ENCODE peak calls at places on chromosomes 6 and 20, in nine cellular contexts. One of them, this sample, is unnamed.

GRCh38 chr20:37398750-37399621 is 53.0 kb downstream of the SRC start:
- DNase-seq in A549: peak
- DNase-seq in stomach: no peak
- DNase-seq in heart left ventricle: no peak
- DNase-seq in uterus: no peak
- DNase-seq in spleen: no peak
- DNase-seq in breast epithelium: no peak
- DNase-seq in GM12891: no peak
- DNase-seq in lower leg skin: no peak
- DNase-seq in this sample: no peak

GRCh38 chr6:41562633-41562975 is 16.4 kb downstream of the FOXP4 start:
- DNase-seq in A549: no peak
- DNase-seq in uterus: no peak
- DNase-seq in GM12891: no peak
- DNase-seq in spleen: no peak
- DNase-seq in stomach: no peak
- DNase-seq in heart left ventricle: no peak
- DNase-seq in breast epithelium: no peak
- DNase-seq in lower leg skin: no peak
- DNase-seq in this sample: no peak

GRCh38 chr6:163536770-163537169 is 122.3 kb downstream of the QKI start:
- DNase-seq in GM12891: no peak
- DNase-seq in lower leg skin: no peak
- DNase-seq in spleen: no peak
- DNase-seq in breast epithelium: no peak
- DNase-seq in stomach: no peak
- DNase-seq in A549: peak
- DNase-seq in heart left ventricle: no peak
- DNase-seq in uterus: no peak
- DNase-seq in this sample: peak

GRCh38 chr6:108609276-108609769 is 48.6 kb downstream of the FOXO3 start:
- DNase-seq in breast epithelium: no peak
- DNase-seq in lower leg skin: no peak
- DNase-seq in GM12891: no peak
- DNase-seq in uterus: no peak
- DNase-seq in A549: no peak
- DNase-seq in stomach: no peak
- DNase-seq in spleen: no peak
- DNase-seq in heart left ventricle: no peak
- DNase-seq in this sample: no peak

GRCh38 chr20:47233333-47234188 is 122.9 kb downstream of the ZMYND8 start:
- DNase-seq in lower leg skin: no peak
- DNase-seq in uterus: no peak
- DNase-seq in stomach: no peak
- DNase-seq in heart left ventricle: no peak
- DNase-seq in spleen: no peak
- DNase-seq in breast epithelium: no peak
- DNase-seq in A549: no peak
- DNase-seq in GM12891: no peak
- DNase-seq in this sample: no peak

GRCh38 chr6:129429953-129430352 is 280.0 kb downstream of the ARHGAP18 start:
- DNase-seq in A549: no peak
- DNase-seq in GM12891: no peak
- DNase-seq in uterus: no peak
- DNase-seq in lower leg skin: no peak
- DNase-seq in heart left ventricle: no peak
- DNase-seq in stomach: no peak
- DNase-seq in spleen: no peak
- DNase-seq in breast epithelium: no peak
- DNase-seq in this sample: no peak

GRCh38 chr20:53959849-53960585 is 110.4 kb downstream of the BCAS1 start:
- DNase-seq in spleen: no peak
- DNase-seq in heart left ventricle: no peak
- DNase-seq in breast epithelium: no peak
- DNase-seq in stomach: no peak
- DNase-seq in GM12891: no peak
- DNase-seq in A549: peak
- DNase-seq in lower leg skin: peak
- DNase-seq in uterus: no peak
- DNase-seq in this sample: no peak

GRCh38 chr6:104604643-104605042 is 255.1 kb downstream of the HACE1 start:
- DNase-seq in heart left ventricle: no peak
- DNase-seq in stomach: no peak
- DNase-seq in lower leg skin: no peak
- DNase-seq in A549: no peak
- DNase-seq in breast epithelium: no peak
- DNase-seq in uterus: no peak
- DNase-seq in GM12891: no peak
- DNase-seq in spleen: no peak
- DNase-seq in this sample: no peak

GRCh38 chr6:49409951-49410542 is 53.0 kb downstream of the MMUT start:
- DNase-seq in heart left ventricle: peak
- DNase-seq in stomach: peak
- DNase-seq in breast epithelium: peak
- DNase-seq in GM12891: peak
- DNase-seq in lower leg skin: peak
- DNase-seq in spleen: no peak
- DNase-seq in A549: peak
- DNase-seq in uterus: peak
- DNase-seq in this sample: peak

GRCh38 chr6:113632220-113632864 is 224.8 kb upstream of the MARCKS start:
- DNase-seq in spleen: no peak
- DNase-seq in uterus: no peak
- DNase-seq in A549: peak
- DNase-seq in heart left ventricle: peak
- DNase-seq in GM12891: no peak
- DNase-seq in lower leg skin: peak
- DNase-seq in breast epithelium: no peak
- DNase-seq in stomach: peak
- DNase-seq in this sample: no peak

GRCh38 chr6:142833054-142833453 is 111.9 kb downstream of the HIVEP2 start:
- DNase-seq in stomach: no peak
- DNase-seq in spleen: no peak
- DNase-seq in uterus: no peak
- DNase-seq in A549: peak
- DNase-seq in breast epithelium: no peak
- DNase-seq in GM12891: no peak
- DNase-seq in lower leg skin: no peak
- DNase-seq in heart left ventricle: no peak
- DNase-seq in this sample: no peak

GRCh38 chr6:43395822-43396221 is 26.4 kb upstream of the ZNF318 start:
- DNase-seq in lower leg skin: no peak
- DNase-seq in breast epithelium: no peak
- DNase-seq in spleen: no peak
- DNase-seq in A549: no peak
- DNase-seq in heart left ventricle: peak
- DNase-seq in uterus: no peak
- DNase-seq in GM12891: no peak
- DNase-seq in stomach: no peak
- DNase-seq in this sample: no peak

DNA sequence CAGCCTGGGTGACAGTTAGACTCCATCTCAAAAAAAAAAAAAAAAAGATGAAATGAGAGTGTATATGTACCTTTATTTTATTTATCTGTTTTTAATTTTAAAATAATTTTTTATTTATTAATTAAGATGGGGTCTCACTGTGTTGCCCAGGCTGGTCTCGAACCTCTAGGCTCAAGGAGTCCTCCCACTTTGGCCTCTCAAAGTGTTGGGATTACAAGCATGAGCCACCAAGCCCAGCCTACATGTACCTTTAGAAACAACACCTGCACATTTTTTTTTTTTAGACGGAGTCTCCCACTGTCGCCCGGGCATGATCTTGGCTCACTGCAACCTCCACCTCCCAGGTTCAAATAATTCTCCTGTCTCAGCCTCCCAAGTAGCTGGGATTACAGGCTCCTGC is 12.1 kb upstream of the PARD6B start:
- DNase-seq in GM12891: no peak
- DNase-seq in lower leg skin: no peak
- DNase-seq in stomach: no peak
- DNase-seq in breast epithelium: no peak
- DNase-seq in A549: no peak
- DNase-seq in spleen: no peak
- DNase-seq in heart left ventricle: no peak
- DNase-seq in uterus: no peak
- DNase-seq in this sample: no peak
- TF ChIP-seq POLR2A in GM12891: no peak
- TF ChIP-seq POLR2A in lower leg skin: no peak
- TF ChIP-seq POLR2A in stomach: no peak
- TF ChIP-seq POLR2A in breast epithelium: no peak
- TF ChIP-seq POLR2A in A549: no peak
- TF ChIP-seq POLR2A in spleen: no peak
- TF ChIP-seq POLR2A in heart left ventricle: no peak
- TF ChIP-seq POLR2A in uterus: no peak
- TF ChIP-seq POLR2A in this sample: no peak

DNA sequence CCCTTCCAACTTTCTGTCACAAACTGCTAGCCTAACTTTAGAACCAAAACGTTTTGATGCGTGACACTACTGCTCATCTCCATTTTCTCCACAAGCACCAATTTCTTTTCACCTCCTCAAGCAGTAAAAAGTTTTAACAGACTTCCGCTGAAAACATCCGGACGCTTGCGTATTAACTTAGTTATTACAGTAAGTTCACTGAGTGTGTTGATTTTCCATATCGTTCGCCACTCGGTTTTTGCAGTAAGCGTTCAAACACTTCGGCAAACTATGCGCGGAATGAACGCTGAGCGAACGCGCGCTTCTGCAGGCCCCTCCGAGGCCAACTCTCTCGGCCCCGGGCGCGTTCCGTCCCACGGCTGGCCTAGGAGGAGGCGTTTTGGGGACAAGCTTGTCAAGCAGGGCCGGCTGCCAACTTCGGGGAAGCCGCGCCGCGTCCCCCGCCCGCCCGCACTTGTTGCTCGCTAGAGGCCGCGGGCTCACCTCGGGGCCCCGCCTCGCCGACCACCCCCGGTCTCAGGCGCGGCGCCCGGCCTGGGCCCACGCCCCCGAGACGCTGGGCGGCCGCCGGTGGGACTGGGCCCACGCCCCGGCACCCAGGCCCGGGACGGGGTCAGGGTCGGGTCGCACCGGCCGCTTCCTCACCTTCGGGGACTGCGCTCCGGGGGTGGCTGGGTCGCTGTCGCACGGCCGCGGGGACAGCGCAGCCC is 945 bp downstream of the PHF10 start:
- DNase-seq in heart left ventricle: peak
- DNase-seq in stomach: peak
- DNase-seq in uterus: peak
- DNase-seq in A549: peak
- DNase-seq in GM12891: peak
- DNase-seq in lower leg skin: peak
- DNase-seq in breast epithelium: peak
- DNase-seq in spleen: peak
- DNase-seq in this sample: peak
- TF ChIP-seq POLR2A in heart left ventricle: no peak
- TF ChIP-seq POLR2A in stomach: no peak
- TF ChIP-seq POLR2A in uterus: peak
- TF ChIP-seq POLR2A in A549: no peak
- TF ChIP-seq POLR2A in GM12891: no peak
- TF ChIP-seq POLR2A in lower leg skin: no peak
- TF ChIP-seq POLR2A in breast epithelium: no peak
- TF ChIP-seq POLR2A in spleen: no peak
- TF ChIP-seq POLR2A in this sample: peak

DNA sequence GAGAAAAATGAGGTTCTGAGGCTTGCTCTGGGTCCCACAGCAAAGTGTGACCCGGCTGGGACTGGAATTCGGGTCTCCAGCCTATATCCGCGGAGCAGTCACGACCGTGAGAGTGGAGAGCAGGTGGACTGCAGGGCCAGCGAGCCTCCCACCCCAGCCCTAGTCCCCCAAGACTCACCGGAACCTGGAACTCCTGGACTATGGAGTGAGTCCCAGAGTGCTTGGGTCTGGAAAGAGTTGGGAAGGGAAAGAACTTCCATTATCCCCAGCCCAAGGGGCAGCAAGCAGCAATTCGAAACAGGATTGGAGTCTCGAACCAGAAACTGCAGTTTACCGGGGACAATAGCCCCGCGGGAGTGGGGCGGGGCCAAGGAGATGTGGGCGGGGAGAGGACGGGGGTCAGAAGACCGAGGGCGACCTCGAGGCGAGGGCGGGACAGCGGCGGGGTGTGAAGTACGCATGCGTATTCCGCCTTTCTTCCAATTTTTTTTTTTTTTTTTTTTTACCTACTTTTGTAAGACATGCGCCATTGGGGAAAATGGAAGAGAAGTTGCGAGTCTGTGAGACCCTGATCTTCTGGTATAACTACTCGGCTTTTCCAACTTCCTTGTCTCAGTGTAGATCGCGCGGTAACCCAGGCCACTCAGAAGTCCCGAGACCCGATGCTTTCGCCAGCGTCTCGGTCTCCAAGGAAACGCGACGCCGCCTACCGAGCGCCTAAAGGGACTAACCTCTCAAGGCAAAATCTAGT is at the start of gene C20orf96:
- DNase-seq in uterus: peak
- DNase-seq in breast epithelium: peak
- DNase-seq in lower leg skin: peak
- DNase-seq in GM12891: peak
- DNase-seq in stomach: peak
- DNase-seq in A549: peak
- DNase-seq in spleen: peak
- DNase-seq in heart left ventricle: peak
- DNase-seq in this sample: peak
- TF ChIP-seq POLR2A in uterus: no peak
- TF ChIP-seq POLR2A in breast epithelium: no peak
- TF ChIP-seq POLR2A in lower leg skin: no peak
- TF ChIP-seq POLR2A in GM12891: peak
- TF ChIP-seq POLR2A in stomach: no peak
- TF ChIP-seq POLR2A in A549: peak
- TF ChIP-seq POLR2A in spleen: no peak
- TF ChIP-seq POLR2A in heart left ventricle: no peak
- TF ChIP-seq POLR2A in this sample: peak

GRCh38 chr6:160990847-160991410 is 640 bp upstream of the MAP3K4 start:
- DNase-seq in breast epithelium: no peak
- DNase-seq in GM12891: no peak
- DNase-seq in heart left ventricle: no peak
- DNase-seq in lower leg skin: no peak
- DNase-seq in spleen: no peak
- DNase-seq in A549: no peak
- DNase-seq in uterus: no peak
- DNase-seq in stomach: no peak
- DNase-seq in this sample: no peak

GRCh38 chr6:160996316-160996715 is 4.7 kb downstream of the MAP3K4 start:
- DNase-seq in GM12891: no peak
- DNase-seq in heart left ventricle: no peak
- DNase-seq in spleen: no peak
- DNase-seq in stomach: no peak
- DNase-seq in breast epithelium: no peak
- DNase-seq in uterus: no peak
- DNase-seq in lower leg skin: no peak
- DNase-seq in A549: no peak
- DNase-seq in this sample: no peak

GRCh38 chr6:160995271-160995670 is 3.7 kb downstream of the MAP3K4 start:
- DNase-seq in spleen: no peak
- DNase-seq in uterus: no peak
- DNase-seq in lower leg skin: no peak
- DNase-seq in A549: no peak
- DNase-seq in stomach: no peak
- DNase-seq in heart left ventricle: no peak
- DNase-seq in breast epithelium: no peak
- DNase-seq in GM12891: no peak
- DNase-seq in this sample: no peak

GRCh38 chr6:160991411-160992322 is at the start of gene MAP3K4:
- DNase-seq in spleen: peak
- DNase-seq in lower leg skin: peak
- DNase-seq in uterus: peak
- DNase-seq in A549: peak
- DNase-seq in GM12891: peak
- DNase-seq in stomach: peak
- DNase-seq in heart left ventricle: peak
- DNase-seq in breast epithelium: peak
- DNase-seq in this sample: peak

GRCh38 chr6:160992323-160993314 is 1.1 kb downstream of the MAP3K4 start:
- DNase-seq in uterus: peak
- DNase-seq in breast epithelium: no peak
- DNase-seq in spleen: no peak
- DNase-seq in GM12891: no peak
- DNase-seq in heart left ventricle: no peak
- DNase-seq in A549: peak
- DNase-seq in stomach: peak
- DNase-seq in lower leg skin: peak
- DNase-seq in this sample: peak
- TF ChIP-seq POLR2A in uterus: no peak
- TF ChIP-seq POLR2A in breast epithelium: no peak
- TF ChIP-seq POLR2A in spleen: no peak
- TF ChIP-seq POLR2A in GM12891: peak
- TF ChIP-seq POLR2A in heart left ventricle: no peak
- TF ChIP-seq POLR2A in A549: no peak
- TF ChIP-seq POLR2A in stomach: no peak
- TF ChIP-seq POLR2A in lower leg skin: no peak
- TF ChIP-seq POLR2A in this sample: peak